ENCODE peak calls at places on chromosome 16, in seven cellular contexts. Z, C, V, P, D, L and F are unnamed samples.

GRCh38 chr16:4544483-4544882 is 5.9 kb upstream of the CDIP1 start:
- DNase-seq in Z (no peak), C (no peak), V (no peak), P (no peak), D (no peak), L (no peak), F (no peak)

GRCh38 chr16:49158029-49158642 is 123.5 kb downstream of the CBLN1 start:
- DNase-seq in Z (no peak), C (peak), V (no peak), P (peak), D (peak), L (no peak), F (no peak)

GRCh38 chr16:31038993-31039392 is 5.6 kb downstream of the STX4 start:
- DNase-seq in Z (no peak), C (no peak), V (no peak), P (no peak), D (no peak), L (no peak), F (no peak)

GRCh38 chr16:26717826-26718225 is 348.9 kb upstream of the C16orf82 start:
- DNase-seq in Z (no peak), C (no peak), V (no peak), P (no peak), D (no peak), L (no peak), F (no peak)

GRCh38 chr16:69012906-69013305 is 92.5 kb upstream of the HAS3 start:
- DNase-seq in Z (no peak), C (no peak), V (no peak), P (no peak), D (no peak), L (no peak), F (no peak)

GRCh38 chr16:54135361-54136275 is 151.0 kb downstream of the IRX3 start:
- DNase-seq in Z (peak), C (peak), V (no peak), P (no peak), D (no peak), L (no peak), F (no peak)

GRCh38 chr16:47392114-47392513 is 68.7 kb downstream of the ITFG1 start:
- DNase-seq in Z (no peak), C (peak), V (no peak), P (no peak), D (no peak), L (no peak), F (peak)

GRCh38 chr16:4272114-4272954 is 489 bp downstream of the TFAP4 start:
- DNase-seq in Z (no peak), C (peak), V (no peak), P (peak), D (peak), L (no peak), F (peak)

GRCh38 chr16:27235055-27235937 is 32.0 kb downstream of the KDM8 start:
- DNase-seq in Z (peak), C (peak), V (no peak), P (no peak), D (peak), L (no peak), F (peak)

GRCh38 chr16:27314161-27314723 is 468 bp downstream of the IL4R start:
- DNase-seq in Z (peak), C (peak), V (peak), P (peak), D (peak), L (no peak), F (no peak)

GRCh38 chr16:58755989-58756649 is 22.0 kb upstream of the GOT2 start:
- DNase-seq in Z (no peak), C (peak), V (no peak), P (peak), D (peak), L (peak), F (peak)

GRCh38 chr16:83060-83603 is 5.1 kb downstream of the MPG start:
- DNase-seq in Z (no peak), C (no peak), V (no peak), P (no peak), D (no peak), L (no peak), F (no peak)

GRCh38 chr16:28180660-28181556 is 30.9 kb downstream of the XPO6 start:
- DNase-seq in Z (no peak), C (peak), V (no peak), P (no peak), D (no peak), L (no peak), F (peak)

GRCh38 chr16:50856991-50857390 is 115.1 kb downstream of the CYLD start:
- DNase-seq in Z (no peak), C (no peak), V (no peak), P (no peak), D (no peak), L (no peak), F (no peak)

GRCh38 chr16:65975049-65975708 is 391.3 kb upstream of the CDH5 start:
- DNase-seq in Z (no peak), C (peak), V (no peak), P (no peak), D (no peak), L (no peak), F (no peak)

GRCh38 chr16:57304169-57305061 is 19.9 kb upstream of the PLLP start:
- DNase-seq in Z (peak), C (peak), V (peak), P (no peak), D (peak), L (no peak), F (no peak)

GRCh38 chr16:4976079-4976478 is 17.9 kb downstream of the SEC14L5 start:
- DNase-seq in Z (no peak), C (no peak), V (no peak), P (no peak), D (peak), L (no peak), F (peak)

GRCh38 chr16:54050281-54051210 is 236.0 kb downstream of the IRX3 start:
- DNase-seq in Z (no peak), C (peak), V (no peak), P (no peak), D (no peak), L (no peak), F (no peak)

GRCh38 chr16:11986521-11987057 is 10.1 kb downstream of the SNX29 start:
- DNase-seq in Z (no peak), C (peak), V (no peak), P (no peak), D (no peak), L (no peak), F (no peak)

GRCh38 chr16:24493859-24494258 is 45.5 kb upstream of the RBBP6 start:
- DNase-seq in Z (no peak), C (no peak), V (no peak), P (no peak), D (no peak), L (no peak), F (no peak)

GRCh38 chr16:20704281-20704680 is 6.8 kb upstream of the ACSM1 start:
- DNase-seq in Z (no peak), C (no peak), V (no peak), P (no peak), D (no peak), L (no peak), F (no peak)

GRCh38 chr16:30651124-30652004 is 604 bp downstream of the PRR14 start:
- DNase-seq in Z (no peak), C (peak), V (peak), P (peak), D (peak), L (no peak), F (peak)

GRCh38 chr16:1533443-1533951 is at the start of gene TMEM204:
- DNase-seq in Z (peak), C (peak), V (no peak), P (no peak), D (no peak), L (no peak), F (no peak)

GRCh38 chr16:3999890-4000325 is 116.3 kb downstream of the ADCY9 start:
- DNase-seq in Z (no peak), C (peak), V (no peak), P (no peak), D (no peak), L (no peak), F (no peak)

GRCh38 chr16:19137201-19137601 is 23.4 kb downstream of the ITPRIPL2 start:
- DNase-seq in Z (no peak), C (peak), V (no peak), P (no peak), D (no peak), L (no peak), F (no peak)

GRCh38 chr16:30382398-30383015 is at the start of gene SEPTIN1:
- DNase-seq in Z (no peak), C (no peak), V (no peak), P (no peak), D (peak), L (no peak), F (peak)

GRCh38 chr16:54477766-54478165 is 191.2 kb upstream of the IRX3 start:
- DNase-seq in Z (no peak), C (no peak), V (no peak), P (no peak), D (no peak), L (no peak), F (no peak)

GRCh38 chr16:31880322-31880979 is 6.8 kb downstream of the ZNF267 start:
- DNase-seq in Z (no peak), C (peak), V (no peak), P (no peak), D (no peak), L (no peak), F (no peak)

GRCh38 chr16:57504001-57504400 is 17.7 kb upstream of the DOK4 start:
- DNase-seq in Z (no peak), C (no peak), V (no peak), P (no peak), D (no peak), L (no peak), F (no peak)

GRCh38 chr16:4261557-4262172 is 11.2 kb downstream of the TFAP4 start:
- DNase-seq in Z (no peak), C (no peak), V (no peak), P (peak), D (peak), L (no peak), F (peak)

GRCh38 chr16:46789499-46790414 is 41.2 kb downstream of the C16orf87 start:
- DNase-seq in Z (no peak), C (peak), V (no peak), P (peak), D (peak), L (peak), F (peak)

GRCh38 chr16:66899310-66899944 is 19.1 kb downstream of the PDP2 start:
- DNase-seq in Z (no peak), C (peak), V (peak), P (no peak), D (no peak), L (no peak), F (no peak)

GRCh38 chr16:85897384-85897783 is 1.6 kb upstream of the IRF8 start:
- DNase-seq in Z (no peak), C (no peak), V (no peak), P (no peak), D (no peak), L (no peak), F (no peak)
- TF ChIP-seq CTCF in Z (no peak), C (no peak), V (no peak), P (no peak), D (peak), L (no peak), F (peak)

GRCh38 chr16:89779917-89780316 is 36.5 kb downstream of the FANCA start:
- DNase-seq in Z (no peak), C (no peak), V (no peak), P (no peak), D (no peak), L (no peak), F (no peak)
- TF ChIP-seq CTCF in Z (no peak), C (no peak), V (no peak), P (no peak), D (no peak), L (no peak), F (no peak)

DNA sequence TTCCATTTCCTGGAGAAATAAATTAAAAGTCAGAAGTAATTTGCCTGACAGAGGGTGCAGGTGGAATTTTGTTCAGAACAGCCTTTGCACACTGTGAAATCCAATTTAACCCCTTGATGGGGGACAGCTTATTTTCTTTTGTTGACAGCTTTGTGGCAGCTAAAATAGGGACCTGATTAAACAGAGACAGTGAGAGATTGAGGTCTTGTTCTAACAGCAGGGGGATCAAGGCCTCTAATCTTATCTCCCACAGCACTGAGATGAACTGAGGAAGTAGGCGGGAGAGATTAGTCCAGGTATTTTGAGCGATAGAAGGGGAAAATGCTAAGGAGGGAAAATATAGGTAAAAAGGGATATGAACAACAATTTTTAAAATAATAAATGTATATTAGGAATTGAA is 1491.4 kb upstream of the GOT2 start:
- DNase-seq in Z (no peak), C (no peak), V (no peak), P (no peak), D (no peak), L (no peak), F (no peak)
- TF ChIP-seq CTCF in Z (no peak), C (no peak), V (no peak), P (no peak), D (no peak), L (no peak), F (no peak)

DNA sequence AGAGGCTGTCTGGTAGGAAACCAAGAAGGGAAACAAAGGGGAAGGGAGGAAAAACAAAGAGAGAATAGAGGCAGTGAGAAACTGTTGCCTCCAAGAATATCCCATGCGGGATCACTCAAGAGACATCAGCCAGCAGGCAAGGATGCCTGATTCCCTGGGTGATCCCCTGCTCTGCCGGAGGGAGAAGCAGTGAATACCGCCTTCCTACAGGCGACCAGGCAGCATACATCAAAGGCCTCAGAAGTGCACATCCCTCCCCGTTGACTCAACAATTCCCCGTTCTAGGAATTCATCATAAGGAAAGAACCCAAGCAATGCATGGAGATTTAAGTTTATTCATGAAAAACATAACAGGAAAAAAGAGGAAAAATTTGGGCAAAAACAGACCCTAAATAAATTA is 84.0 kb downstream of the ZFHX3 start:
- DNase-seq in Z (no peak), C (peak), V (no peak), P (no peak), D (no peak), L (no peak), F (no peak)
- TF ChIP-seq CTCF in Z (no peak), C (no peak), V (peak), P (no peak), D (no peak), L (no peak), F (no peak)

GRCh38 chr16:88754912-88755744 is 29.9 kb downstream of the PIEZO1 start:
- DNase-seq in Z (no peak), C (peak), V (no peak), P (no peak), D (no peak), L (no peak), F (no peak)
- TF ChIP-seq CTCF in Z (peak), C (peak), V (peak), P (peak), D (peak), L (no peak), F (peak)

DNA sequence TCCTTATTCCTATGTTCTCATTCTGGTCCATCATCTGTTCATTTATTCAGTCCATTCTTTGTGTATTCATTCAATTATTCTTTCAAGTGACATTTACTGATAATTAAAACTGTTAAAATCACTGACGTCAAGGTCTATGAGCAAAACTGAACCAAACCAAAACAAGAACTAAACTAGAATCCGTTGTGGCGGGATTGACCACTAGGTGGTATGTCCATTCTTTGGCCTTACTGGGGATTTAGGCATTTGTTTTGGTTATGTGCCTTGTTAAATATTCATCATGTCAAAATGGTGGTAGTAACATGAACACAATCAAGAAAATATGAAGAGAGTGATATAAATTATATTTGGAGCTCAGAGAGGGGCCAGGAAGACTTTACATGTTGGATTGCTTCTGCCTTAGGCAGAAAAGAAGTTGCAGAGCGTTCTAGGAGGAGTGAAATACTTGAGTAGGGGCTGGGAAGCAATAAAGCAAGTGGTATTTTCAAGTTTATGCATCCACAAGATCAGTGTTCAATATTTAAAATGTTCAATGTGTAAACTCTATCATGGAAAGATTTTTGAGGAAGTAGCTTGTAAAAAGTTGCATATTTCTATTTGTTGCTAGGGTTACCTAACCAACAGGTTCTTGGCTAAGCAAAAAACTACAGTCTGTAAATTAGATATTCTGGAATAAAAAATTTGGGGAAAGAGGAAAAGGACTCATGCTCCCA is 129.0 kb downstream of the CDH13 start:
- DNase-seq in Z (no peak), C (peak), V (no peak), P (no peak), D (no peak), L (no peak), F (no peak)
- TF ChIP-seq CTCF in Z (peak), C (peak), V (peak), P (peak), D (no peak), L (no peak), F (peak)